ENCODE peak calls at places on chromosome 5, in five cellular contexts. G, B, S, Y and K are unnamed samples.

GRCh38 chr5:160656961-160657570 is 194.9 kb downstream of the ATP10B start:
- DNase-seq in Y (no peak), B (no peak), G (no peak), S (no peak), K (no peak)

GRCh38 chr5:65076251-65076869 is 307.6 kb downstream of the CWC27 start:
- DNase-seq in B (peak; percentile 52), S (peak; percentile 10), Y (peak; percentile 23), G (no peak), K (peak; percentile 65)

GRCh38 chr5:82794876-82795275 is 282.3 kb downstream of the TMEM167A start:
- DNase-seq in Y (no peak), S (no peak), G (no peak), B (no peak), K (peak; percentile 73)

GRCh38 chr5:158700231-158700996 is 399.3 kb downstream of the EBF1 start:
- DNase-seq in B (no peak), G (no peak), Y (no peak), S (no peak), K (no peak)

GRCh38 chr5:180097926-180098325 is 26.4 kb upstream of the RNF130 start:
- DNase-seq in B (no peak), Y (no peak), S (no peak), G (no peak), K (no peak)

GRCh38 chr5:141846031-141846430 is 32.2 kb downstream of the PCDH1 start:
- DNase-seq in Y (no peak), B (no peak), S (no peak), G (no peak), K (no peak)

GRCh38 chr5:1789838-1790462 is 9.7 kb downstream of the MRPL36 start:
- DNase-seq in S (no peak), G (no peak), Y (no peak), B (no peak), K (peak; percentile 71)

GRCh38 chr5:59562756-59563389 is 330.7 kb downstream of the PDE4D start:
- DNase-seq in S (no peak), G (peak; percentile 41), B (peak; percentile 81), Y (no peak), K (peak; percentile 69)

GRCh38 chr5:1755321-1755949 is 44.2 kb downstream of the MRPL36 start:
- DNase-seq in S (no peak), G (no peak), B (no peak), Y (no peak), K (no peak)

GRCh38 chr5:149170292-149170691 is 29.0 kb downstream of the ABLIM3 start:
- DNase-seq in S (peak; percentile 83), G (no peak), Y (no peak), B (no peak), K (no peak)

GRCh38 chr5:170355601-170356098 is 33.5 kb downstream of the KCNMB1 start:
- DNase-seq in Y (no peak), B (no peak), S (no peak), G (no peak), K (no peak)

GRCh38 chr5:89930591-89931383 is 478.8 kb downstream of the CETN3 start:
- DNase-seq in B (no peak), Y (no peak), G (peak; percentile 74), S (no peak), K (peak; percentile 96)

GRCh38 chr5:159104058-159104651 is 4.4 kb upstream of the EBF1 start:
- DNase-seq in B (no peak), G (peak; percentile 20), Y (no peak), S (no peak), K (peak; percentile 25)

GRCh38 chr5:170270670-170271069 is 26.9 kb downstream of the LCP2 start:
- DNase-seq in Y (no peak), B (no peak), G (no peak), S (no peak), K (no peak)

GRCh38 chr5:155591273-155591672 is 577.7 kb downstream of the KIF4B start:
- DNase-seq in Y (no peak), B (no peak), G (no peak), S (no peak), K (no peak)

GRCh38 chr5:160242140-160242539 is 12.8 kb downstream of the FABP6 start:
- DNase-seq in B (no peak), Y (no peak), G (no peak), S (no peak), K (peak; percentile 30)

GRCh38 chr5:137262818-137263217 is 236.3 kb downstream of the SPOCK1 start:
- DNase-seq in S (no peak), Y (no peak), G (no peak), B (no peak), K (no peak)

GRCh38 chr5:123514615-123515355 is 2.8 kb downstream of the CSNK1G3 start:
- DNase-seq in Y (no peak), S (no peak), B (no peak), G (no peak), K (peak; percentile 13)

GRCh38 chr5:1156033-1156753 is 44.3 kb upstream of the SLC12A7 start:
- DNase-seq in Y (no peak), B (no peak), S (no peak), G (no peak), K (no peak)

GRCh38 chr5:74067748-74068541 is 441.9 kb downstream of the ARHGEF28 start:
- DNase-seq in G (no peak), B (no peak), S (no peak), Y (no peak), K (peak; percentile 84)

GRCh38 chr5:64814073-64814472 is 45.3 kb downstream of the CWC27 start:
- DNase-seq in B (no peak), G (no peak), S (no peak), Y (no peak), K (no peak)

GRCh38 chr5:131270809-131271208 is 7.0 kb downstream of the CDC42SE2 start:
- DNase-seq in S (no peak), Y (no peak), G (no peak), B (no peak), K (peak; percentile 78)

GRCh38 chr5:57842376-57843015 is 359.9 kb upstream of the ACTBL2 start:
- DNase-seq in B (no peak), S (no peak), Y (no peak), G (no peak), K (no peak)

GRCh38 chr5:141898448-141899094 is 20.4 kb upstream of the PCDH1 start:
- DNase-seq in G (no peak), B (no peak), S (no peak), Y (no peak), K (no peak)

GRCh38 chr5:172129174-172129764 is 58.8 kb downstream of the STK10 start:
- DNase-seq in S (no peak), G (no peak), Y (no peak), B (no peak), K (no peak)

GRCh38 chr5:15326471-15326870 is 173.5 kb upstream of the FBXL7 start:
- DNase-seq in Y (no peak), B (no peak), S (no peak), G (peak; percentile 59), K (no peak)

GRCh38 chr5:31854181-31854624 is 215.3 kb downstream of the PDZD2 start:
- DNase-seq in Y (no peak), B (peak; percentile 12), G (peak; percentile 80), S (no peak), K (peak; percentile 81)

GRCh38 chr5:132961887-132962286 is 1.5 kb downstream of the AFF4 start:
- DNase-seq in Y (no peak), B (no peak), S (no peak), G (peak; percentile 64), K (peak; percentile 48)

GRCh38 chr5:153699035-153699434 is 208.6 kb downstream of the GRIA1 start:
- DNase-seq in G (no peak), B (no peak), Y (no peak), S (no peak), K (no peak)

GRCh38 chr5:172399336-172399735 is 55.0 kb downstream of the SH3PXD2B start:
- DNase-seq in G (no peak), S (no peak), Y (no peak), B (no peak), K (no peak)